ENCODE peak calls at places on chromosomes 11 and 22, in six cellular contexts. K is PC-9; M is fibroblast of lung; R is CD4-positive, CD25-positive, alpha-beta regulatory T cell; D is heart right ventricle; Q is stomach. A is an unnamed sample. For H3K27me3 and H3K36me3, the result is how much of the 10 kb centered on the place peaks cover.

GRCh38 chr11:12043959-12044772 is 35.7 kb upstream of the DKK3 start:
- DNase-seq in K (peak), M (peak), R (peak), D (peak), Q (peak), A (peak)

GRCh38 chr22:45172872-45173585 is 9.3 kb downstream of the NUP50 start:
- DNase-seq in K (no peak), M (no peak), R (no peak), D (no peak), Q (no peak), A (no peak)

GRCh38 chr11:12797996-12798395 is 123.8 kb downstream of the TEAD1 start:
- DNase-seq in K (no peak), M (no peak), R (no peak), D (no peak), Q (no peak), A (no peak)

GRCh38 chr22:42878561-42879305 is 21.7 kb upstream of the ARFGAP3 start:
- DNase-seq in K (no peak), M (no peak), R (no peak), D (no peak), Q (no peak), A (no peak)

GRCh38 chr11:132501356-132501755 is 1030.9 kb downstream of the OPCML start:
- DNase-seq in K (no peak), M (no peak), R (no peak), D (no peak), Q (no peak), A (no peak)

GRCh38 chr11:117970400-117971024 is 15.7 kb upstream of the IL10RA start:
- DNase-seq in K (peak), M (no peak), R (no peak), D (no peak), Q (no peak), A (no peak)

GRCh38 chr11:41377709-41378394 is 81.6 kb downstream of the LRRC4C start:
- DNase-seq in K (no peak), M (no peak), R (no peak), D (no peak), Q (no peak), A (peak)

GRCh38 chr22:19909350-19910179 is 32.0 kb upstream of the COMT start:
- DNase-seq in K (no peak), M (peak), R (peak), D (peak), Q (peak), A (no peak)

GRCh38 chr11:63769044-63769718 is 606 bp upstream of the ZFTA start:
- DNase-seq in K (no peak), M (peak), R (peak), D (peak), Q (no peak), A (no peak)

GRCh38 chr22:43090130-43090789 is 1.1 kb upstream of the TTLL1 start:
- DNase-seq in K (peak), M (peak), R (no peak), D (peak), Q (peak), A (no peak)

GRCh38 chr11:23732026-23732425 is 764.8 kb upstream of the LUZP2 start:
- DNase-seq in K (no peak), M (peak), R (no peak), D (no peak), Q (no peak), A (peak)

GRCh38 chr11:26332572-26332915 is 614 bp downstream of the ANO3 start:
- DNase-seq in K (no peak), M (peak), R (no peak), D (no peak), Q (no peak), A (no peak)

GRCh38 chr22:30905696-30906341 is 62.8 kb downstream of the MORC2 start:
- DNase-seq in K (no peak), M (no peak), R (no peak), D (no peak), Q (no peak), A (no peak)

GRCh38 chr22:40215266-40215665 is 37.5 kb downstream of the TNRC6B start:
- DNase-seq in K (no peak), M (no peak), R (no peak), D (no peak), Q (peak), A (no peak)
- H3K4me3 ChIP-seq in K (no peak), M (no peak), R (peak), D (no peak), Q (no peak), A (no peak)

GRCh38 chr11:32438346-32438882 is 3.1 kb upstream of the WT1 start:
- DNase-seq in K (no peak), M (no peak), R (no peak), D (no peak), Q (no peak), A (no peak)

GRCh38 chr11:32438883-32439487 is 3.6 kb upstream of the WT1 start:
- DNase-seq in K (no peak), M (no peak), R (no peak), D (no peak), Q (no peak), A (no peak)

GRCh38 chr11:32440920-32441319 is 5.6 kb upstream of the WT1 start:
- DNase-seq in K (no peak), M (no peak), R (no peak), D (no peak), Q (no peak), A (no peak)

GRCh38 chr11:32440372-32440888 is 5.1 kb upstream of the WT1 start:
- DNase-seq in K (no peak), M (no peak), R (no peak), D (no peak), Q (no peak), A (no peak)

GRCh38 chr11:32439488-32440210 is 4.3 kb upstream of the WT1 start:
- DNase-seq in K (no peak), M (no peak), R (no peak), D (no peak), Q (no peak), A (no peak)
- H3K27me3 ChIP-seq in K (under half), M (under half), R (under half), D (half or more), Q (half or more), A (half or more)

GRCh38 chr22:49786976-49787843 is 40.5 kb downstream of the BRD1 start:
- DNase-seq in K (no peak), M (no peak), R (no peak), D (no peak), Q (no peak), A (no peak)
- H3K36me3 ChIP-seq in K (under half), M (under half), R (half or more), D (half or more), Q (half or more), A (under half)

DNA sequence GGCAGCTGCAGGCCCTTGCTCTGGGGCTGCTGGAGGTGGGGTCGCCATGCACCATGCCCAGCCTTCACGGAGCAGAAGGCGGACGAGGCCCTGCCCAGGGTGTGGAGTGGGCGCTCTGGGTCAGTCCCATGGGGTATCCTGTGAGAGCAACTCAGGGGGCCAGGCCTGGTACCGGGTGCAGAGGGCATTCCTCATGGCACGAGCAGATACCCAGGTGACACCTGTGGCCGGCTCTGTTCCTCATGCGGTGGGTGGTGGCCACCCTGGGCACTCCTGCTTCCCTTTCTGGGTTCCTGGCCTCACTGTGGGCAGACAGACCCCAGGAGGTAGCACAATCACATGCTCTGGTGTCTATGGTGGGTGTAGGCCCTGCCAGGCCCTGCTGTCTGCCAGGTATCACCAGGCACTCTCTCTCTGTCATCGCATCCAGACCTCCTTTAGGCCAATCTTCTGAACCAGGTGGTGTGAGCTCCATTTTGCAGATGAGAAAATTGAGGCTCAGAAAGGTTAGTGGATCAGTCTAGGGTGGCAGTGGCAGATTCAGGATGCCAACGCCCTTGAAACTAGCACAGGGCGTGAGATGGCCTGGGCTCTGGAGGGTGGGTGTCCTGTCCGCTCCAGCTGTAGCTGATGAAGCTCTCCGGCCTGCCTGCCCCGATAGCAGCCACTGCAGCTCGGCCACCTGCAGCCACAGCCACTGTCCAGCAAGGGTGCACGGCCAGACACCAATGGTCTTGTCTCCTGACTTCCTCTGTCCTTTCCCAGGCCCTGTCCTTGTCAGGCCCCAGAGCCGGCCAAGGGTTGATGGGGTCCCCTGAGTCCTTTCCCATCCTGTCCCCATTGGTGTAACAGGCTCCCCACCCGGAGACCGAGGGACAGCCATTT is 15.1 kb downstream of the DGKZ start:
- DNase-seq in K (no peak), M (no peak), R (no peak), D (no peak), Q (no peak), A (no peak)
- H3K4me3 ChIP-seq in K (no peak), M (no peak), R (peak), D (peak), Q (peak), A (no peak)